ENCODE peak calls at places on chromosomes 16 and 17, in eight cellular contexts. H, E, F, R, N, C, B and S are unnamed samples.

GRCh38 chr16:28846933-28847273 is 755 bp upstream of the TUFM start:
- DNase-seq in C (peak), H (no peak), F (no peak), R (no peak), N (peak), B (no peak), E (peak), S (peak)

GRCh38 chr17:62566996-62567578 is 60.4 kb upstream of the MRC2 start:
- DNase-seq in R (no peak), C (no peak), F (no peak), N (no peak), B (no peak), E (no peak), H (no peak), S (no peak)

GRCh38 chr17:65609749-65610148 is 48.3 kb upstream of the AXIN2 start:
- DNase-seq in C (no peak), E (no peak), R (no peak), F (no peak), B (no peak), H (no peak), N (no peak), S (no peak)

GRCh38 chr16:29900888-29901606 is 759 bp downstream of the ASPHD1 start:
- DNase-seq in E (no peak), H (no peak), B (no peak), C (no peak), F (no peak), N (no peak), R (no peak), S (no peak)

GRCh38 chr16:84357191-84357651 is 11.1 kb upstream of the ATP2C2 start:
- DNase-seq in E (no peak), R (no peak), H (no peak), F (peak), N (no peak), C (no peak), B (no peak), S (no peak)

GRCh38 chr17:17445925-17446665 is 30.7 kb upstream of the MED9 start:
- DNase-seq in R (no peak), E (no peak), N (no peak), F (no peak), C (peak), H (peak), B (no peak), S (no peak)

GRCh38 chr17:61500287-61500686 is 48.1 kb downstream of the TBX4 start:
- DNase-seq in R (no peak), C (no peak), H (no peak), E (no peak), B (no peak), F (no peak), N (peak), S (no peak)

GRCh38 chr16:3235856-3236669 is 1.1 kb upstream of the ZNF200 start:
- DNase-seq in B (no peak), C (no peak), H (no peak), F (no peak), R (peak), N (no peak), E (peak), S (peak)

GRCh38 chr16:57906385-57907316 is 64.3 kb downstream of the CNGB1 start:
- DNase-seq in B (no peak), N (peak), H (no peak), C (peak), E (peak), F (no peak), R (no peak), S (no peak)

GRCh38 chr17:28864991-28865849 is 10.4 kb downstream of the ERAL1 start:
- DNase-seq in F (no peak), N (no peak), E (no peak), H (no peak), R (no peak), B (no peak), C (no peak), S (no peak)

GRCh38 chr16:26598061-26598460 is 468.7 kb upstream of the C16orf82 start:
- DNase-seq in R (peak), C (no peak), B (no peak), H (no peak), F (no peak), N (no peak), E (no peak), S (no peak)

GRCh38 chr16:89069920-89070319 is 23.7 kb upstream of the ACSF3 start:
- DNase-seq in C (no peak), R (no peak), F (no peak), N (no peak), B (no peak), E (no peak), H (no peak), S (no peak)

GRCh38 chr17:58330997-58331814 is 2.6 kb upstream of the TSPOAP1 start:
- DNase-seq in F (no peak), R (peak), H (no peak), C (no peak), N (peak), B (no peak), E (peak), S (no peak)

GRCh38 chr16:86016201-86016965 is 117.4 kb downstream of the IRF8 start:
- DNase-seq in E (peak), F (peak), N (peak), C (peak), R (peak), H (peak), B (no peak), S (no peak)

GRCh38 chr17:77609553-77610517 is 348.7 kb upstream of the TNRC6C start:
- DNase-seq in R (peak), B (no peak), N (peak), E (no peak), F (no peak), C (no peak), H (no peak), S (no peak)

GRCh38 chr17:4485676-4486646 is 12.7 kb upstream of the SPNS2 start:
- DNase-seq in F (no peak), N (no peak), E (no peak), B (no peak), R (peak), H (no peak), C (no peak), S (no peak)

GRCh38 chr16:54208262-54208661 is 78.3 kb downstream of the IRX3 start:
- DNase-seq in F (no peak), B (no peak), R (no peak), E (no peak), C (no peak), H (no peak), N (no peak), S (no peak)

GRCh38 chr16:29025735-29026134 is 40.9 kb downstream of the LAT start:
- DNase-seq in R (no peak), H (no peak), B (no peak), F (no peak), E (no peak), N (no peak), C (no peak), S (no peak)

GRCh38 chr17:60155427-60155814 is 5.6 kb downstream of the CA4 start:
- DNase-seq in C (no peak), B (no peak), H (no peak), E (no peak), R (no peak), N (no peak), F (no peak), S (no peak)

GRCh38 chr16:68287276-68288251 is 23.2 kb downstream of the SLC7A6OS start:
- DNase-seq in N (no peak), R (peak), C (peak), F (no peak), E (peak), H (no peak), B (no peak), S (no peak)

GRCh38 chr16:11706180-11706742 is 36.4 kb downstream of the TXNDC11 start:
- DNase-seq in C (no peak), H (no peak), R (no peak), E (no peak), F (no peak), B (no peak), N (peak), S (no peak)

GRCh38 chr16:50309527-50310307 is 43.4 kb downstream of the ADCY7 start:
- DNase-seq in C (no peak), B (no peak), H (no peak), N (no peak), E (peak), F (no peak), R (no peak), S (no peak)

GRCh38 chr16:9027070-9027799 is 63.5 kb upstream of the USP7 start:
- DNase-seq in N (no peak), B (no peak), F (no peak), H (no peak), C (no peak), E (no peak), R (no peak), S (no peak)

GRCh38 chr17:77145635-77146632 is 5.2 kb downstream of the SEC14L1 start:
- DNase-seq in H (peak), N (peak), B (no peak), C (peak), E (peak), F (no peak), R (no peak), S (peak)

GRCh38 chr17:48051706-48052486 is 3.7 kb downstream of the NFE2L1 start:
- DNase-seq in R (no peak), C (peak), N (no peak), H (no peak), B (no peak), F (no peak), E (peak), S (no peak)

GRCh38 chr17:10516065-10516464 is 2.3 kb downstream of the MYH1 start:
- DNase-seq in E (no peak), H (no peak), C (no peak), B (no peak), R (no peak), N (no peak), F (no peak), S (no peak)

GRCh38 chr17:6455321-6455705 is 11.1 kb downstream of the PIMREG start:
- DNase-seq in C (no peak), H (no peak), E (no peak), R (peak), N (peak), F (peak), B (no peak), S (peak)

GRCh38 chr16:66435896-66436295 is 8.8 kb downstream of the BEAN1 start:
- DNase-seq in B (no peak), N (peak), C (no peak), H (no peak), R (no peak), E (no peak), F (no peak), S (no peak)

GRCh38 chr17:66975614-66976378 is 11.3 kb downstream of the CACNG4 start:
- DNase-seq in H (peak), F (no peak), E (no peak), B (no peak), R (no peak), N (peak), C (no peak), S (no peak)

GRCh38 chr17:75078097-75079022 is 9.4 kb upstream of the SLC16A5 start:
- DNase-seq in H (peak), B (no peak), E (no peak), R (no peak), C (peak), N (no peak), F (no peak), S (no peak)

GRCh38 chr16:85173981-85174751 is 61.9 kb upstream of the CIBAR2 start:
- DNase-seq in C (peak), H (no peak), R (no peak), F (peak), N (no peak), B (no peak), E (no peak), S (no peak)

GRCh38 chr17:39599665-39600468 is 7.9 kb downstream of the NEUROD2 start:
- DNase-seq in B (no peak), H (no peak), N (no peak), R (no peak), E (no peak), F (no peak), C (no peak), S (no peak)

GRCh38 chr17:74512041-74512440 is 19.2 kb downstream of the CD300LB start:
- DNase-seq in E (no peak), H (no peak), N (no peak), C (peak), F (no peak), B (no peak), R (no peak), S (no peak)